ENCODE peak calls at places on chromosomes 7 and 10, in eight cellular contexts. S is HCT116, K is spleen, X is stomach, P is HL-60, U is endothelial cell of umbilical vein, C is GM23338, H is GM12878. J is an unnamed sample.

GRCh38 chr7:35336444-35336843 is 82.5 kb upstream of the TBX20 start:
- DNase-seq in S (no peak), K (no peak), X (no peak), P (no peak), U (no peak), C (no peak), H (no peak), J (no peak)

GRCh38 chr10:93579089-93579488 is 12.6 kb downstream of the FFAR4 start:
- DNase-seq in S (peak), K (no peak), X (peak), P (no peak), U (no peak), C (no peak), H (no peak), J (no peak)

GRCh38 chr10:11270858-11271179 is 253.1 kb downstream of the CELF2 start:
- DNase-seq in S (no peak), K (no peak), X (no peak), P (no peak), U (no peak), C (no peak), H (no peak), J (no peak)

GRCh38 chr7:94333810-94334209 is 60.9 kb upstream of the COL1A2 start:
- DNase-seq in S (peak), K (no peak), X (no peak), P (no peak), U (no peak), C (no peak), H (no peak), J (no peak)

GRCh38 chr7:24932815-24933214 is 47.2 kb downstream of the OSBPL3 start:
- DNase-seq in S (no peak), K (no peak), X (no peak), P (no peak), U (no peak), C (no peak), H (no peak), J (no peak)

GRCh38 chr10:50392966-50393718 is 141.8 kb upstream of the ASAH2 start:
- DNase-seq in S (no peak), K (no peak), X (no peak), P (no peak), U (peak), C (no peak), H (no peak), J (no peak)

GRCh38 chr10:132143162-132143561 is 43.6 kb upstream of the DPYSL4 start:
- DNase-seq in S (no peak), K (no peak), X (no peak), P (no peak), U (no peak), C (peak), H (no peak), J (no peak)

GRCh38 chr10:85600026-85600743 is 766.4 kb downstream of the GRID1 start:
- DNase-seq in S (no peak), K (no peak), X (no peak), P (no peak), U (no peak), C (no peak), H (no peak), J (no peak)

GRCh38 chr7:47587389-47587788 is 5.5 kb upstream of the TNS3 start:
- DNase-seq in S (no peak), K (no peak), X (peak), P (no peak), U (no peak), C (no peak), H (no peak), J (no peak)

GRCh38 chr10:34097682-34098081 is 717.4 kb downstream of the PARD3 start:
- DNase-seq in S (no peak), K (no peak), X (no peak), P (no peak), U (no peak), C (no peak), H (no peak), J (no peak)

GRCh38 chr10:89516149-89516832 is 19.1 kb downstream of the SLC16A12 start:
- DNase-seq in S (no peak), K (no peak), X (no peak), P (no peak), U (no peak), C (peak), H (no peak), J (peak)

GRCh38 chr10:83536426-83536825 is 602.9 kb upstream of the GHITM start:
- DNase-seq in S (no peak), K (no peak), X (no peak), P (no peak), U (no peak), C (no peak), H (no peak), J (no peak)

GRCh38 chr10:62761115-62761514 is 43.4 kb upstream of the ADO start:
- DNase-seq in S (no peak), K (no peak), X (no peak), P (no peak), U (peak), C (peak), H (no peak), J (no peak)

GRCh38 chr10:3720228-3721019 is 64.6 kb downstream of the KLF6 start:
- DNase-seq in S (no peak), K (peak), X (no peak), P (peak), U (peak), C (no peak), H (no peak), J (peak)

GRCh38 chr10:131048595-131048994 is 262.9 kb downstream of the TCERG1L start:
- DNase-seq in S (no peak), K (peak), X (no peak), P (no peak), U (no peak), C (peak), H (no peak), J (no peak)

GRCh38 chr10:88288621-88289059 is 294.5 kb downstream of the RNLS start:
- DNase-seq in S (no peak), K (no peak), X (no peak), P (no peak), U (no peak), C (no peak), H (peak), J (no peak)

GRCh38 chr7:34160261-34160752 is 255.0 kb downstream of the BMPER start:
- DNase-seq in S (no peak), K (no peak), X (no peak), P (no peak), U (no peak), C (no peak), H (no peak), J (no peak)

GRCh38 chr10:29590598-29591415 is 44.0 kb downstream of the SVIL start:
- DNase-seq in S (peak), K (no peak), X (no peak), P (peak), U (no peak), C (peak), H (no peak), J (no peak)

GRCh38 chr10:49534670-49535381 is 4.1 kb downstream of the ERCC6 start:
- DNase-seq in S (no peak), K (no peak), X (no peak), P (no peak), U (peak), C (no peak), H (peak), J (no peak)

GRCh38 chr10:32104622-32105509 is 48.6 kb upstream of the KIF5B start:
- DNase-seq in S (no peak), K (no peak), X (no peak), P (no peak), U (no peak), C (no peak), H (no peak), J (no peak)

GRCh38 chr7:13850185-13850752 is 139.2 kb downstream of the ETV1 start:
- DNase-seq in S (peak), K (no peak), X (no peak), P (peak), U (peak), C (peak), H (peak), J (no peak)

GRCh38 chr10:42926831-42927230 is 144.2 kb downstream of the BMS1 start:
- DNase-seq in S (no peak), K (peak), X (no peak), P (no peak), U (no peak), C (peak), H (no peak), J (no peak)

GRCh38 chr7:90709501-90710465 is 113.7 kb downstream of the CDK14 start:
- DNase-seq in S (no peak), K (no peak), X (peak), P (no peak), U (peak), C (no peak), H (no peak), J (no peak)

GRCh38 chr7:70143089-70144044 is 545.1 kb downstream of the AUTS2 start:
- DNase-seq in S (no peak), K (no peak), X (no peak), P (no peak), U (no peak), C (no peak), H (no peak), J (no peak)

GRCh38 chr7:131074585-131074984 is 253.1 kb upstream of the MKLN1 start:
- DNase-seq in S (no peak), K (no peak), X (no peak), P (no peak), U (no peak), C (no peak), H (no peak), J (no peak)

GRCh38 chr7:131077735-131078134 is 249.9 kb upstream of the MKLN1 start:
- DNase-seq in S (no peak), K (no peak), X (no peak), P (no peak), U (no peak), C (no peak), H (no peak), J (no peak)

GRCh38 chr7:131076711-131077170 is 250.9 kb upstream of the MKLN1 start:
- DNase-seq in S (no peak), K (no peak), X (no peak), P (no peak), U (no peak), C (no peak), H (no peak), J (no peak)

GRCh38 chr7:131075406-131075805 is 252.3 kb upstream of the MKLN1 start:
- DNase-seq in S (no peak), K (no peak), X (no peak), P (no peak), U (no peak), C (no peak), H (no peak), J (no peak)

DNA sequence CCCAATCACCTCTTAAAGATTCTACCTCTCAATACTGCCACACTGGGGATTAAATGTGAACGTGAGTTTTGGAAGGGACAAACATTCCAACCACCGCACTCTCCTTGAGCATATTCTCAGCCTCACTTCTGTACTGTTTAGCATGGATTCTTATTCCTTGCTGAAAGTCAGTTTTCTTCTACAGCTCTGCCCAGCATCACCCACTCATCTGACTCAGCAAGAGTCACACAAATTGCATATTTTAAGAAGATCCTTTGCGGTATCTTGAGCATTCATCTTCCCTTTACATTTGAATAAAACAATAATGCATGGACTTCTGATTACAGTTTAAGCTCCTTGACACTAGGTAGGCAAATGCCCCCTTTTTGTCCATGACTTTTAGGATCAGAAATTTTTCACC is 251.6 kb upstream of the MKLN1 start:
- DNase-seq in S (no peak), K (no peak), X (no peak), P (no peak), U (no peak), C (no peak), H (no peak), J (no peak)
- TF ChIP-seq CTCF in S (no peak), K (no peak), X (no peak), P (no peak), U (no peak), C (no peak), H (no peak), J (no peak)

GRCh38 chr10:103555712-103556111 is 62.2 kb downstream of the NEURL1 start:
- DNase-seq in S (no peak), K (no peak), X (no peak), P (no peak), U (no peak), C (no peak), H (no peak), J (no peak)

GRCh38 chr10:103553743-103554487 is 60.4 kb downstream of the NEURL1 start:
- DNase-seq in S (no peak), K (peak), X (no peak), P (no peak), U (no peak), C (no peak), H (no peak), J (no peak)

GRCh38 chr10:103552856-103553742 is 59.6 kb downstream of the NEURL1 start:
- DNase-seq in S (no peak), K (peak), X (no peak), P (no peak), U (no peak), C (no peak), H (no peak), J (peak)

GRCh38 chr10:103555321-103555649 is 61.8 kb downstream of the NEURL1 start:
- DNase-seq in S (no peak), K (no peak), X (no peak), P (no peak), U (no peak), C (no peak), H (no peak), J (no peak)

DNA sequence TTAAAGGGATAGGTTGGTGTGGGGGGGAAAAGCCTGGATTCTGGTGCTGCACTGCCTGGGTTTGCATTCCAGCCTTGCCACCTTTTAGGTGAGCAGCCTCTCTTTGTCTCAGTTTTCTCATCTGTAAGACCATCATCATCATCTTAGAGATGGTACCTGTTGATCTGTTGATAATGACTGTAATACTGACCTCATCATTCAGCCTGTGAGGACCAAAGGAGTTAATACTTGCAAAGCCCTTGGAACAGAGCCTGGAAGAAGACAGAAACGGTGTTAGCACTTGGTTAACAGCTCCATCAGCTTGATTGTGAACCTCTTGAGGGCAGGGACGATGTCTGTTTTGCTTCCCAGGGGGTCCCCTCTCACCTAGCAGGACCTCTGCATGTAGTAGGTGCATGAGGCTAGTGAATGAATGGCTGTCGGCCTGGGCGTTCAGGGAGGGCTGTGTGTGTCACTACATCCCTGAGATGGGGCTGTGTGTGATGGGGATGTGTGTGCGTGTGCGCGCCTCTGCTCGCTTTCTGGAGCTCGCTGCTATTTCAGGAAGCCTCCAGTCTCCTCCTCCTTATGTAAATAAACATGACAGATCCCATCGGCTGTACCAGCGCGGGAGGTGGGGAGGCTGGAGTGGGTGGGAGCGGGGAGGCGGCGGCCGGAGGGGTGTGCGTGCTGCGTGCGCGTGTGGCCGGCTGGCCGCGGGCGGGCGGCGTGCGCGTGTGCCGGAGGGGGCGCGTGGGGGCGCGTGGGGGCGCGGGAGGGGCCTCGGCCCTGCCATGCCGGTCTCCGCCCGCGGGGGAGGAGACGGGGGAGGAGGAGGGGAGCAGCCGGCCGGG is 61.2 kb downstream of the NEURL1 start:
- DNase-seq in S (no peak), K (no peak), X (peak), P (peak), U (peak), C (peak), H (no peak), J (peak)
- TF ChIP-seq POLR2AphosphoS5 in S (no peak), K (no peak), X (no peak), P (no peak), U (no peak), C (no peak), H (no peak), J (no peak)

DNA sequence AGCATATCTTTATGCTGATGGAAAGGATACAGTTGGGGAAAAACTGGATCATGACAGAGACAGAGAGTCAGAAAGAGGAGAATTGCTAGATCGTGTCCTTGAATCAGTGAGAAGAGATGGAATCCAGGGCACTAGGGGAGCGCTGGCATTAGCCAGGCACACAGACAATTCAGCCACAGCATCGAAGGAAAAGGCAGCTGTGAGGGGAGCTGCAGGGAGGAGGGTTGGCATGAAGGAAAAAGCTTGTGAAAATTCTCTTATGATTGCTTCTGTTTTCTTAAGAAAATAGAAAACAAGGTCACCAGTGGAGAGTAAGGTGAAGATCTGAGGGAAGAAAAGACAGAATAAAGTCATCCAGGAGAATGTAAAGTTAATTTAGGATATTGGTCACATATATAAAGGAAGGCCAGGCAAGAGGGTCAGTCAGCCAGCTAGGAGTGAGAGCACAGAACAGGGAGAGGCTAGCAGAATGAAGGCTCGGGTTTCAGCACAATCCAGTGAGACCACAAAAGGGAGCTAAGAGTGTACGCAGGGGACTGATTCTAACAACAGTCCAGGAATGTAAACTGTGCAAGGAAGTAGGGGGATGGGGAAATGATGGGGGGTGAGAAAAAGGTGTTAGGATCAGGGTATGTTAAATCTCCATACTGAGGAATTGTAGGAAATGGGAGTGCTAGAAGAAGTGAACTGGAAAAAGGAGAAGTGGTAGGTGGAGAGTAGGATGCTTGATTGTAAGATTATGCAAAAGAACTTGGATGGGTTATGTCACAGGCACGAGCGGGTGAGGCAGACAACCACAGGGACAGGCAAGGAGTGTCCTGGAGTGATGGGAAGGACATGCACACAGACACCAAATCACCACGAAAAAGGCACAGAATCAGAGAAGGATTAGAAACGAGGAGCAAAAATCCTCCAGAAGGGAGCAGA is 112.1 kb downstream of the RNF32 start:
- DNase-seq in S (no peak), K (no peak), X (no peak), P (no peak), U (no peak), C (peak), H (no peak), J (no peak)
- H3K27ac ChIP-seq in S (no peak), K (no peak), X (no peak), P (no peak), U (no peak), C (no peak), H (no peak), J (no peak)

GRCh38 chr10:106267591-106267990 is 896.9 kb downstream of the SORCS1 start:
- DNase-seq in S (no peak), K (no peak), X (no peak), P (no peak), U (no peak), C (no peak), H (no peak), J (no peak)
- TF ChIP-seq CTCF in S (no peak), K (no peak), X (no peak), P (no peak), U (no peak), C (no peak), H (no peak), J (no peak)

DNA sequence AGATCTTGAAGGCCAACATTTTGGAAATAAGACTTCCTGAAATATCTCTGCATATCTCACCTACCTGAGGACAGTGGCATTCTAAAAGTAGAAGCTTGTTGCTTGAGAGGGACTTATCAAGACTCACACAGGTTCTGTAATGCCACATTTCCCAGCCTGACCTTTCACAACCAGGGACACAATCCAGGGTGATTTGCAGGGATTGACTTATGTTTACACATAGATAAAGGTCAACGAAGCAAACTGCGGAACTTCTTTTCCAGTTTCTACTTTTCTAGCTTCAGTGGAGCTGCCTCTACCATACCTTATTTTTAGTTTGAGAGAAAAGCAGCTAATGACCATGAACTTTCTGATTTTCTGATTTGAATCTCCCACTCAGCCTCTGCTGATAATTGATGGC is 148.7 kb downstream of the SLC16A9 start:
- DNase-seq in S (no peak), K (no peak), X (no peak), P (no peak), U (no peak), C (no peak), H (no peak), J (no peak)
- TF ChIP-seq POLR2AphosphoS5 in S (no peak), K (no peak), X (no peak), P (no peak), U (no peak), C (no peak), H (no peak), J (no peak)

GRCh38 chr7:134811798-134812197 is 32.4 kb downstream of the CALD1 start:
- DNase-seq in S (no peak), K (no peak), X (no peak), P (no peak), U (peak), C (no peak), H (no peak), J (no peak)

GRCh38 chr7:134819401-134819800 is 40.0 kb downstream of the CALD1 start:
- DNase-seq in S (no peak), K (no peak), X (no peak), P (no peak), U (no peak), C (no peak), H (no peak), J (no peak)

GRCh38 chr7:134818568-134819345 is 39.3 kb downstream of the CALD1 start:
- DNase-seq in S (no peak), K (no peak), X (no peak), P (no peak), U (no peak), C (no peak), H (no peak), J (no peak)

GRCh38 chr7:134813668-134814067 is 34.2 kb downstream of the CALD1 start:
- DNase-seq in S (no peak), K (no peak), X (no peak), P (no peak), U (peak), C (no peak), H (no peak), J (no peak)

DNA sequence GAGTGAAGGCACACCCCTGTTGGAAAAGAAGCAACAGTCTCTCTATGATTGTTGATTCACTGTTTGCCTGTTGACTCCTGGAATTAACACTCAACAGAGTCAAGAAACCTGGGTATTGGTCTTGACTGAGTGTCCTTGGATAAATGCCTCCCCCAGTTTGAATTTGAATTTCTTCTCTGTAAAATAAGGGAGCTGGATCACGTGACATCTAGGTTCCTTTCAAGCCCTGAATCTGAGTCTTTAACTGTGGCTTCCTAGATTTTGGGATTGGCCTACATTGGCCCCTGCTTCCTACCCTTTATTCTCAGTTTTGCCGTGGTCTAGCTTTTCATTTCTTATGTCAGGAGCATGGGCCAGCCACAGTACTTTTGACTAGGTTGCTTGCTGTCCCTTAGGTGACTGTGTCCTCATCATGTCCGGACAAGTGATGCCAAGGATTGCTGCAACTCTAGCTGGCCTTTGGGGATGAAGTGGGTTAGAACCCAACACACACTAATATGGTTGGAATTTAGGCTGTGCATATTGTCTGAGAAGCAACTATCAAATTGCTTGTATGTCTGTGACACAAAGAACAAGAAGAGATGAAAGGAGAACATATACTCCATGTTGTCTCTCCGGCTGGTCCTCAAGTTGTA is 35.4 kb downstream of the CALD1 start:
- DNase-seq in S (no peak), K (no peak), X (no peak), P (no peak), U (no peak), C (no peak), H (no peak), J (no peak)
- H3K27ac ChIP-seq in S (no peak), K (peak), X (peak), P (no peak), U (no peak), C (no peak), H (no peak), J (peak)

J was measured in sigmoid colon.